ENCODE peak calls at places on chromosomes 6 and 20, in four cellular contexts. B, X, L and Q are unnamed samples.

GRCh38 chr6:8315154-8315553 is 120.2 kb downstream of the SLC35B3 start:
- DNase-seq in B (no peak), X (no peak), L (no peak), Q (no peak)

GRCh38 chr20:12882832-12883506 is 125.8 kb upstream of the SPTLC3 start:
- DNase-seq in L (no peak), X (no peak), B (no peak), Q (no peak)

GRCh38 chr6:168686831-168687730 is 246.1 kb downstream of the SMOC2 start:
- DNase-seq in X (no peak), B (no peak), L (no peak), Q (no peak)

GRCh38 chr6:101980924-101981323 is 587.4 kb downstream of the GRIK2 start:
- DNase-seq in B (no peak), X (no peak), L (no peak), Q (no peak)

GRCh38 chr6:168493976-168494375 is 53.0 kb downstream of the SMOC2 start:
- DNase-seq in B (no peak), X (no peak), L (no peak), Q (no peak)

GRCh38 chr6:56683882-56684281 is 41.2 kb upstream of the DST start:
- DNase-seq in L (no peak), B (no peak), X (no peak), Q (no peak)

GRCh38 chr6:112502348-112503130 is 155.4 kb downstream of the RFPL4B start:
- DNase-seq in B (no peak), X (no peak), L (no peak), Q (no peak)

GRCh38 chr6:89385156-89385667 is 26.9 kb downstream of the RRAGD start:
- DNase-seq in L (peak), B (no peak), X (no peak), Q (no peak)